ENCODE peak calls at places on chromosome 5, in ten cellular contexts. U, Y, O, T, Q, P, G, Z, R and F are unnamed samples.

GRCh38 chr5:40681351-40682311 is 1.9 kb downstream of the PTGER4 start:
- DNase-seq in U (peak; percentile 78), Y (peak; percentile 80), O (no peak), T (no peak), Q (peak; percentile 72), P (no peak), G (no peak), Z (peak; percentile 63), R (no peak), F (no peak)

GRCh38 chr5:31161772-31162171 is 31.7 kb upstream of the CDH6 start:
- DNase-seq in U (no peak), Y (no peak), O (no peak), T (no peak), Q (no peak), P (no peak), G (no peak), Z (peak; percentile 0), R (no peak), F (no peak)

GRCh38 chr5:180618830-180619562 is 27.7 kb upstream of the SCGB3A1 start:
- DNase-seq in U (no peak), Y (no peak), O (peak; percentile 71), T (peak; percentile 48), Q (no peak), P (no peak), G (no peak), Z (peak; percentile 64), R (peak; percentile 81), F (no peak)

GRCh38 chr5:170863646-170864045 is 1.8 kb downstream of the RANBP17 start:
- DNase-seq in U (no peak), Y (no peak), O (no peak), T (peak; percentile 67), Q (no peak), P (no peak), G (no peak), Z (peak; percentile 33), R (no peak), F (no peak)

GRCh38 chr5:153571157-153571556 is 80.7 kb downstream of the GRIA1 start:
- DNase-seq in U (no peak), Y (no peak), O (no peak), T (no peak), Q (no peak), P (no peak), G (no peak), Z (no peak), R (no peak), F (no peak)

GRCh38 chr5:20056933-20057332 is 68.9 kb upstream of the CDH18 start:
- DNase-seq in U (no peak), Y (no peak), O (no peak), T (no peak), Q (no peak), P (no peak), G (no peak), Z (no peak), R (no peak), F (no peak)

GRCh38 chr5:122172207-122172606 is 42.9 kb downstream of the ZNF474 start:
- DNase-seq in U (no peak), Y (no peak), O (no peak), T (peak; percentile 36), Q (no peak), P (no peak), G (no peak), Z (peak; percentile 62), R (no peak), F (no peak)

GRCh38 chr5:109878887-109879286 is 189.2 kb downstream of the MAN2A1 start:
- DNase-seq in U (no peak), Y (no peak), O (peak; percentile 40), T (no peak), Q (no peak), P (no peak), G (no peak), Z (no peak), R (no peak), F (no peak)

GRCh38 chr5:82922086-82922734 is 155.0 kb downstream of the TMEM167A start:
- DNase-seq in U (no peak), Y (no peak), O (no peak), T (no peak), Q (no peak), P (no peak), G (no peak), Z (no peak), R (no peak), F (no peak)

GRCh38 chr5:28310696-28311095 is 1272.3 kb upstream of the CDH9 start:
- DNase-seq in U (peak; percentile 57), Y (no peak), O (no peak), T (no peak), Q (peak; percentile 31), P (no peak), G (no peak), Z (no peak), R (no peak), F (no peak)

GRCh38 chr5:5340206-5340729 is 82.2 kb upstream of the ICE1 start:
- DNase-seq in U (peak; percentile 88), Y (no peak), O (peak; percentile 97), T (peak; percentile 88), Q (no peak), P (no peak), G (peak; percentile 97), Z (peak; percentile 97), R (peak; percentile 87), F (peak; percentile 93)

GRCh38 chr5:178116406-178116885 is 3.1 kb downstream of the N4BP3 start:
- DNase-seq in U (no peak), Y (no peak), O (peak; percentile 22), T (no peak), Q (no peak), P (no peak), G (no peak), Z (no peak), R (no peak), F (no peak)

GRCh38 chr5:58455966-58456365 is 3.9 kb downstream of the PLK2 start:
- DNase-seq in U (no peak), Y (no peak), O (no peak), T (peak; percentile 52), Q (no peak), P (no peak), G (no peak), Z (no peak), R (no peak), F (no peak)
- H3K4me3 ChIP-seq in U (no peak overlapping the region), Y (peak overlapping the region; percentile 80), O (no peak overlapping the region), T (peak overlapping the region; percentile 89), Q (no peak overlapping the region), P (no peak overlapping the region), G (peak overlapping the region; percentile 72), Z (peak overlapping the region; percentile 98), R (peak overlapping the region; percentile 91), F (no peak overlapping the region)

GRCh38 chr5:142906863-142907671 is 136.9 kb downstream of the ARHGAP26 start:
- DNase-seq in U (no peak), Y (no peak), O (peak; percentile 96), T (peak; percentile 34), Q (no peak), P (no peak), G (no peak), Z (peak; percentile 70), R (no peak), F (no peak)
- H3K4me3 ChIP-seq in U (no peak overlapping the region), Y (no peak overlapping the region), O (no peak overlapping the region), T (no peak overlapping the region), Q (no peak overlapping the region), P (no peak overlapping the region), G (no peak overlapping the region), Z (no peak overlapping the region), R (no peak overlapping the region), F (no peak overlapping the region)

GRCh38 chr5:14189680-14190079 is 46.5 kb downstream of the TRIO start:
- DNase-seq in U (no peak), Y (no peak), O (no peak), T (no peak), Q (no peak), P (no peak), G (no peak), Z (no peak), R (no peak), F (no peak)

GRCh38 chr5:14193496-14193895 is 50.4 kb downstream of the TRIO start:
- DNase-seq in U (no peak), Y (no peak), O (no peak), T (peak; percentile 73), Q (no peak), P (no peak), G (no peak), Z (no peak), R (no peak), F (no peak)

GRCh38 chr5:14188778-14189177 is 45.6 kb downstream of the TRIO start:
- DNase-seq in U (no peak), Y (no peak), O (no peak), T (no peak), Q (no peak), P (no peak), G (no peak), Z (no peak), R (no peak), F (no peak)

GRCh38 chr5:14190194-14191164 is 47.3 kb downstream of the TRIO start:
- DNase-seq in U (peak; percentile 89), Y (no peak), O (peak; percentile 49), T (peak; percentile 96), Q (no peak), P (no peak), G (peak; percentile 89), Z (peak; percentile 99), R (peak; percentile 85), F (peak; percentile 97)

DNA sequence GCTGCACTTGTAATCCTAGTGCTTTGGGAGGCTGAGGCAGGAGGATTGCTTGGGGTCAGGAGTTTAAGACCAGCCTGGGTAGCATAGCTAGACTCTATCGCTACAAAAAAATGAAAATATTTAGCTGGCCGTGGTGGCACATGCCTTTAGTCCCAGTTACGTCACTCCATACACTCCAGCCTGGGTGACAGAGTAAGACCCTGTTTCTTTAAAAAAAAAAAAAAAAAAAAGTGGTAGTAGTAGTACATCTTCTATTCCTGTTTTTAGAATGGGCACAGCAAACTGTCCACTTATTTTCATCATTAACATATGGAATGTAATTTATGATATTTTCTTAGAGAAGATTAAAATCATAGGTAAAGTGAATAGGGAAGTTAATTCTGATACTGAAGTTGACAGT is 48.2 kb downstream of the TRIO start:
- DNase-seq in U (no peak), Y (no peak), O (no peak), T (no peak), Q (no peak), P (no peak), G (no peak), Z (no peak), R (no peak), F (no peak)
- H3K4me3 ChIP-seq in U (no peak overlapping the region), Y (no peak overlapping the region), O (no peak overlapping the region), T (no peak overlapping the region), Q (no peak overlapping the region), P (no peak overlapping the region), G (no peak overlapping the region), Z (peak overlapping the region; percentile 41), R (peak overlapping the region; percentile 26), F (no peak overlapping the region)

DNA sequence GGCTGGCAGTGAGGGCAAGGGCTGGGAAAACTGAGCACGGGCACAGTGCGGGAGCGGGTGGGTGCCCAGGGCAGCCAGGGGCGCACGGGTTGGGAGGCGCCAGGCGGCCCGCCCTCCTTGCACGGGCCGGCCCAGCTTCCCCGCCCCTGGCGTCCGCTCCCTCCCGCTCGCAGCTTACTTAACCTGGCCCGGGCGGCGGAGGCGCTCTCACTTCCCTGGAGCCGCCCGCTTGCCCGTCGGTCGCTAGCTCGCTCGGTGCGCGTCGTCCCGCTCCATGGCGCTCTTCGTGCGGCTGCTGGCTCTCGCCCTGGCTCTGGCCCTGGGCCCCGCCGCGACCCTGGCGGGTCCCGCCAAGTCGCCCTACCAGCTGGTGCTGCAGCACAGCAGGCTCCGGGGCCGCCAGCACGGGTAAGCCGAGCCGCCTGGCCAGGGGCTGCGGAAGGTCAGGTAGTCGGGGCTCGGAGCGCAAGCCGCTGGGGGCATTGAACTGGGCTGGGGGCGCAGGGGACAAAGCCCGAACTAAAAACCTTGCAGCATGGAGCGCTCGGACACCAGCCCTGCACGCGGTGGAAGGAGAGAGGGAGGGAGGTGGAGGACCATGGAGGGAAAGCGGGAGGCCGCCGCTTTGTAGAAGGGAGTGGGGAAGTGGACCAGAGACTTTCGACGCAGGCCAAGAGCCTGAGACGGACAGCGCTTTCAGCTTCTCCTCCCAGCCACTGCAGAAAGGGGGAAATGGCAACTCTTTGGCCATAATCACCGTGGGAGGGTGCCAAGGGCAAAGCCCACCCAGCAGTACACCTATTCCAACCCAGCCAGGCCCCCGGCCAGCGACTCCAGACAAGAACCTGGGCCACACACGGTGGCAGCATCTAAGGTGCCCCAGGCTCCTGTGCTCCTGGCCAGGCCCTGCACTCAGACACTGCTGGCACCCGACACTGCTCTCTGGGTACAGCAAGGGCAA is at the start of gene TGFBI:
- DNase-seq in U (peak; percentile 88), Y (peak; percentile 88), O (peak; percentile 63), T (peak; percentile 79), Q (peak; percentile 75), P (no peak), G (no peak), Z (peak; percentile 92), R (peak; percentile 83), F (no peak)
- H3K4me3 ChIP-seq in U (peak within 1 kb of the TSS; percentile 76), Y (peak within 1 kb of the TSS; percentile 65), O (peak within 1 kb of the TSS; percentile 44), T (peak within 1 kb of the TSS; percentile 80), Q (peak within 1 kb of the TSS; percentile 41), P (no peak within 1 kb of the TSS), G (peak within 1 kb of the TSS; percentile 56), Z (peak within 1 kb of the TSS; percentile 81), R (peak within 1 kb of the TSS; percentile 97), F (peak within 1 kb of the TSS; percentile 54)